ENCODE peak calls at places on chromosome 7, in eight cellular contexts. N is GM19239; S is stimulated activated CD4-positive, alpha-beta T cell treated with anti-CD3 and anti-CD28 coated beads, Interleukin-4, amount 100 ng/mL, for 1 hour; F is K562; H is tibial artery; Y is AML-193; P is CD4-positive, alpha-beta memory T cell; W is T47D. R is an unnamed sample.

GRCh38 chr7:114575098-114575497 is 160.5 kb downstream of the FOXP2 start:
- DNase-seq in H (no peak), Y (no peak), F (no peak), W (no peak), P (no peak), N (no peak), S (no peak), R (no peak)

GRCh38 chr7:74708569-74709275 is 51.2 kb downstream of the GTF2I start:
- DNase-seq in W (no peak), F (no peak), Y (no peak), P (no peak), H (no peak), N (no peak), S (no peak), R (no peak)

GRCh38 chr7:143884978-143885559 is 16.9 kb downstream of the TCAF1 start:
- DNase-seq in F (peak), P (peak), N (peak), Y (no peak), W (peak), S (no peak), H (no peak), R (peak)

GRCh38 chr7:129950191-129950940 is 2.4 kb downstream of the UBE2H start:
- DNase-seq in S (no peak), N (peak), W (no peak), F (no peak), Y (no peak), H (no peak), P (no peak), R (peak)

GRCh38 chr7:139734395-139734794 is 43.4 kb downstream of the HIPK2 start:
- DNase-seq in F (no peak), P (no peak), Y (no peak), W (no peak), H (peak), N (no peak), S (no peak), R (no peak)

GRCh38 chr7:116211006-116211912 is 920 bp downstream of the TES start:
- DNase-seq in N (peak), S (peak), W (peak), F (peak), H (peak), Y (peak), P (peak), R (peak)

GRCh38 chr7:155363852-155364600 is 66.3 kb downstream of the INSIG1 start:
- DNase-seq in F (no peak), W (no peak), S (no peak), N (no peak), Y (peak), P (no peak), H (peak), R (no peak)

GRCh38 chr7:83415840-83416239 is 233.1 kb downstream of the SEMA3E start:
- DNase-seq in S (no peak), N (no peak), F (no peak), W (no peak), P (no peak), H (no peak), Y (no peak), R (no peak)

GRCh38 chr7:158539711-158540146 is 47.9 kb downstream of the PTPRN2 start:
- DNase-seq in S (no peak), Y (no peak), P (no peak), N (no peak), F (no peak), W (no peak), H (no peak), R (no peak)

GRCh38 chr7:149422065-149422913 is 38.6 kb downstream of the ZNF777 start:
- DNase-seq in F (peak), N (peak), P (peak), H (no peak), W (peak), S (peak), Y (peak), R (no peak)

GRCh38 chr7:127251458-127252379 is 1.0 kb downstream of the GRM8 start:
- DNase-seq in S (peak), Y (no peak), P (no peak), W (no peak), N (peak), F (no peak), H (no peak), R (no peak)

GRCh38 chr7:138843632-138844580 is 45.9 kb upstream of the ATP6V0A4 start:
- DNase-seq in W (no peak), P (no peak), F (peak), H (no peak), S (no peak), Y (no peak), N (no peak), R (no peak)